ENCODE peak calls at places on chromosomes 6 and 20, in five cellular contexts. K, O, X, U and H are unnamed samples.

GRCh38 chr20:34638532-34638931 is 38.4 kb downstream of the PIGU start:
- DNase-seq in U (no peak), O (no peak), X (no peak), K (no peak), H (no peak)

GRCh38 chr6:43883698-43884659 is 114.0 kb downstream of the VEGFA start:
- DNase-seq in U (no peak), O (no peak), K (no peak), X (no peak), H (no peak)

GRCh38 chr6:11043961-11044711 is at the start of gene ELOVL2:
- DNase-seq in O (peak), K (peak), U (no peak), X (peak), H (no peak)

GRCh38 chr6:31842056-31842455 is 14.5 kb downstream of the HSPA1B start:
- DNase-seq in K (no peak), X (no peak), U (no peak), O (no peak), H (no peak)

GRCh38 chr20:63355781-63356295 is 5.3 kb downstream of the CHRNA4 start:
- DNase-seq in U (no peak), K (no peak), X (no peak), O (no peak), H (no peak)

GRCh38 chr6:7991992-7992815 is 72.0 kb downstream of the BLOC1S5 start:
- DNase-seq in U (no peak), O (peak), K (peak), X (no peak), H (peak)

GRCh38 chr6:14241255-14242070 is 123.9 kb downstream of the CD83 start:
- DNase-seq in O (no peak), U (no peak), X (no peak), K (no peak), H (no peak)

GRCh38 chr6:96450082-96450759 is 71.4 kb upstream of the UFL1 start:
- DNase-seq in X (no peak), O (peak), U (no peak), K (no peak), H (no peak)

GRCh38 chr6:140203611-140204553 is 829.4 kb upstream of the CITED2 start:
- DNase-seq in K (peak), X (no peak), U (no peak), O (no peak), H (no peak)

GRCh38 chr20:6045566-6045965 is 8.3 kb downstream of the LRRN4 start:
- DNase-seq in U (no peak), O (no peak), X (no peak), K (no peak), H (no peak)

GRCh38 chr6:154555075-154555677 is 44.7 kb upstream of the CNKSR3 start:
- DNase-seq in O (no peak), U (no peak), K (peak), X (no peak), H (peak)

GRCh38 chr20:19486448-19486847 is 271.6 kb upstream of the RIN2 start:
- DNase-seq in X (no peak), K (no peak), O (no peak), U (no peak), H (no peak)

GRCh38 chr6:46821348-46821992 is 28.3 kb downstream of the MEP1A start:
- DNase-seq in K (no peak), U (no peak), X (no peak), O (no peak), H (no peak)

GRCh38 chr20:46642265-46642942 is 8.9 kb downstream of the SLC13A3 start:
- DNase-seq in U (no peak), K (no peak), X (no peak), O (no peak), H (no peak)

GRCh38 chr6:69138173-69138572 is 503.1 kb downstream of the ADGRB3 start:
- DNase-seq in U (no peak), O (no peak), X (no peak), K (no peak), H (no peak)

GRCh38 chr20:63095718-63096654 is 89.2 kb upstream of the BHLHE23 start:
- DNase-seq in O (peak), U (no peak), K (no peak), X (no peak), H (peak)

GRCh38 chr20:32638848-32639247 is 34.9 kb downstream of the C20orf203 start:
- DNase-seq in O (no peak), U (no peak), K (no peak), X (no peak), H (peak)

GRCh38 chr6:12354499-12354898 is 64.3 kb downstream of the EDN1 start:
- DNase-seq in U (no peak), X (no peak), O (no peak), K (peak), H (no peak)

GRCh38 chr6:12017263-12017662 is 5.2 kb downstream of the HIVEP1 start:
- DNase-seq in K (no peak), U (peak), O (no peak), X (no peak), H (no peak)

GRCh38 chr6:80331522-80331921 is 225.1 kb downstream of the BCKDHB start:
- DNase-seq in X (no peak), O (no peak), U (no peak), K (no peak), H (no peak)

GRCh38 chr6:138522611-138523010 is 23.3 kb upstream of the NHSL1 start:
- DNase-seq in U (no peak), O (no peak), K (no peak), X (no peak), H (no peak)

GRCh38 chr20:11193241-11193640 is 519.4 kb upstream of the JAG1 start:
- DNase-seq in X (no peak), O (no peak), K (peak), U (no peak), H (no peak)

DNA sequence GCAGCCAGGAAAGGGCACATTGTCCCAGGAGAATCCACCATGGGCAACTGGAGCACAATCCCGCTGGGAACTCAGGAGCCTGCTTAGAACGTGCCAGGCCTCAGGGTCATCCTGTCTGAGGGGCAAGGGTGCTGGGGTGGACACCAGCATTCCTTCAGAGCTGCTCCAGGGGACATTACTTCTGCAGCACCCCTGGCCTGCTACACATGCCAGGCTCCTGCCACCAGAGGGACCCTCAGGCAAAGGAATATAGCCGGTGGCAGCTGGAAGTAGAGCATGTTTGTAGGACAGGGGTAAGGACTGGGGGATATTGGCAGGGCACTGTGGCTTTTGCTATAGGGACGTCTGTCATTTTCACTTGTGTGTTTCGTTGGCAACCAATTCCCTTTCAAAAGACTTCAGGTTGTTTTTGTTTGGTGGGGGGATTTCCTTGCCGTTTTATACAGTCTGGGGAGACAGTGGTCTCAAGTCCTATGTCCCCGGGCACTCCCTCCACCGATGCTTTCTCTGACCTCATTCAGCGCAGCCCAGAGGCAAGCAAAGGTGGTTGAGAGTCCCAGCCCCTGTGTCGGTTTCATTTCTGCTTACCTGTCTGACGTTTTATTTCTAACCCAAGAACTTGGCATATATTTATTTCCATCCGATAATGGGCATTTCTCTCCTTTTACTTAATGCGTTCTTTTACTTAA is 130.8 kb downstream of the JPH2 start:
- DNase-seq in O (peak), X (no peak), K (no peak), U (peak), H (peak)
- TF ChIP-seq CTCF in O (peak), X (peak), K (peak), U (peak), H (peak)

DNA sequence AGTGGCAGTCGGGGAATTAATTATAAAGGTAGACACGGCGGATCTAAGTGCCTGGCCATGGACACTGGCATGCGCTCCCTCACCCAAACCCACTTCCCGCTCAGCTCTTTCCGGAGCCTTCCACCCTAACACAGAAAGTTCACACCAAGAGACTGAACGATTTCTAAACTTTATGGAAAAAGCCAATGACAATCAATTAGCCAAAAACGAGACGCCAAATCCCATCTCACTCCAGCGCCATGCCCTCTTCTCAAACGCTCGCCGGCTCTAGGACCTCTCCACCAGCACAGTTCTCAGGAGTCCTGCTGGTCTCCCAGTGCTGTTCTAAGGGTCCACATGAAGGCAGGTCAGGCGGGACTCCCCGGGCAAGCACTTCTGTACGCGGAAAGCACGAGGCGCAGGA is 641 bp downstream of the SF3B5 start:
- DNase-seq in U (no peak), X (no peak), O (peak), K (no peak), H (no peak)
- TF ChIP-seq CTCF in U (no peak), X (no peak), O (no peak), K (no peak), H (no peak)

DNA sequence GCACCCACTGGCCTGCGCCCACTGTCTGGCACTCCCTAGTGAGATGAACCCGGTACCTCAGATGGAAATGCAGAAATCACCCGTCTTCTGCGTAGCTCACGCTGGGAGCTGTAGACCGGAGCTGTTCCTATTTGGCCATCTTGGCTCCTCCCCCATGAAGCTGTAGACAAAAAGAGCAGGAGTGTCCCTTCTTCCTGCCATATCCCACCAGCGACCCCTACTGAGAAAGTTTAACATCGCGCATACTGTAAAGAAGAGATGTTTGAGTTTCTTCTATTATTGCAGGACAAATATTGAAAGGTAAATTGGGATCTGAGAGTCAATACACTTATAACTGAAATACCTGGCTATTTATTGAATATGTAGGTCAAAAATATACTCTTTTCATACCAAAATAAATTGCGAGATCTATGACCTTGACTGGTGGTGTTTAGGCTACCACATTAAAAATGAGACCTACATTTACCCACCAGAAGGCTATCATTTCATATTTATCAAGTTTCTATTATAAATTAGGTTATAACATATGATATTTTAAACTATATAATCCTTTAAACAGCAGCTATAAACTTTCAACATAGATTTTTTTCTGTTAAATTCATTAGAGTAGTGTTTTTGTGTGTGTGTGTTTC is 586.3 kb downstream of the HTR1B start:
- DNase-seq in U (no peak), K (peak), X (peak), O (peak), H (peak)
- TF ChIP-seq CTCF in U (no peak), K (no peak), X (peak), O (peak), H (peak)

GRCh38 chr6:99617131-99617530 is 10.5 kb downstream of the PRDM13 start:
- DNase-seq in O (no peak), K (no peak), X (no peak), U (no peak), H (no peak)

GRCh38 chr6:99613398-99613704 is 6.7 kb downstream of the PRDM13 start:
- DNase-seq in O (peak), K (peak), U (peak), X (peak), H (peak)

GRCh38 chr6:99612551-99613397 is 6.1 kb downstream of the PRDM13 start:
- DNase-seq in X (no peak), U (no peak), O (no peak), K (no peak), H (no peak)

GRCh38 chr6:99613705-99614429 is 7.2 kb downstream of the PRDM13 start:
- DNase-seq in O (peak), U (peak), K (peak), X (no peak), H (no peak)

GRCh38 chr6:99614430-99615161 is 8.0 kb downstream of the PRDM13 start:
- DNase-seq in U (peak), O (peak), K (peak), X (no peak), H (peak)
- TF ChIP-seq CTCF in U (no peak), O (no peak), K (no peak), X (peak), H (peak)

GRCh38 chr6:169324086-169324485 is 70.4 kb upstream of the THBS2 start:
- DNase-seq in O (no peak), X (no peak), U (no peak), K (no peak), H (no peak)

GRCh38 chr6:169323221-169323620 is 69.6 kb upstream of the THBS2 start:
- DNase-seq in U (no peak), O (no peak), K (no peak), X (no peak), H (no peak)

GRCh38 chr6:169328112-169328801 is 74.6 kb upstream of the THBS2 start:
- DNase-seq in O (no peak), X (no peak), K (peak), U (no peak), H (no peak)

GRCh38 chr6:169324661-169325459 is 71.2 kb upstream of the THBS2 start:
- DNase-seq in X (no peak), U (no peak), K (peak), O (no peak), H (no peak)

DNA sequence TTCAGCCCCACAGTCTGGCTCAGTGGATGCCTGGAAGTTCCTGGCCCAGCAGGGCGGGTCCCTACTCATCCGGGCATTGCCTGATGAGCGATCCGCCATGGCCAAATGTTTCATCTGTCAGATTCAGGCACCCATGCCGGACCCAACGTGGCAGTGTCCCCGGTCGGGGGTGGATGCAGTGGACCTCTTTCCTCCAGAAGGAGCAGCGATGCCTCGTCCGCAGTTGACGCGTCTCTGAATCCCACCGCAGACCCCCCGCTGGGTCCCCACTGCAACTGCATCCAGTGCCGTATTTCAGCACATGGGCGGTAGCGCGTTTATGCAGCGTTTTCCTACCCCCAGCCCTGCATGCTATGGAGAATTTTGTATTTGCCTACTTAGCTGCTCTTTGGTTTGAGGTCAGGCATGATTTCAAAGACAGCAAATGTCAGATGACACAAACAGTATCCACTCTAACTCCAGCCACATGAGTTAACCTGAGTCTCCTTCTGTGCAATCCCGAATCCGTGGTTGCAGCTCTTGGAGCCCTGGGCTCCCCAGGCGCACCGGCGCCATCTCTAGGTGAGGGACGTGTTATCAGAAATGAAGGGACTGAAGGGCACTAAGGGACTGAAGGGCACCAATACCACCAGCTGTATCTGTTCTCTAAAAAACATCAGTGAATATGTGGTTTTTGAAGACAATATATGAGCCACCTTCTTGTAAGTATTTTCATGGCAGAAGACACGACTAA is 72.6 kb upstream of the THBS2 start:
- DNase-seq in X (no peak), O (peak), K (peak), U (no peak), H (peak)
- TF ChIP-seq CTCF in X (no peak), O (no peak), K (peak), U (no peak), H (peak)

GRCh38 chr6:120147218-120147871 is 797.8 kb upstream of the MAN1A1 start:
- DNase-seq in U (no peak), O (no peak), K (no peak), X (no peak), H (no peak)
- TF ChIP-seq CTCF in U (no peak), O (no peak), K (no peak), X (peak), H (no peak)

GRCh38 chr6:49713346-49713745 is at the start of gene CRISP2:
- DNase-seq in K (no peak), O (no peak), U (no peak), X (no peak), H (no peak)
- TF ChIP-seq CTCF in K (no peak), O (no peak), U (no peak), X (no peak), H (no peak)

DNA sequence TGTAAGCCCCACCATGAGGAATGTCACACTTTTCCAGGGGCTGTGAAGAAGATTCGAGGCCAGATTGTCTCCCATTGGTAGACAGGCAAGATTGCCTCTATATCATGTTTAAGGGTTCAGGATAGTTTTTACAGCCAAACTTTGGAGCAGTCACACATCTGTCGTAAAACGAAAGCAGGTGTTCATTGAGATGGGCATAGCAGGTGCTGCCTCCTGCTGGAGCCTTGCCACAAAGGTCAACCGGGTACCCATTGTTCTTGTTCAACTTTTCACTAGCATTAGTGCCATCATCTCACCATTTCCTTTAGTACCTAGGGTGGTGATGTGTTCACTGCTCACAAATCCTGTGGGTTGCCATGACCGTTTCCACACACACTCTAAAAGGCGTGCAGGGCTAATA is 198.3 kb downstream of the HTR1B start:
- DNase-seq in U (no peak), X (no peak), K (no peak), O (no peak), H (no peak)
- TF ChIP-seq CTCF in U (no peak), X (no peak), K (no peak), O (no peak), H (no peak)